ENCODE peak calls at places on chromosomes 11 and 22, in five cellular contexts. A, Q, Y, Z and X are unnamed samples.
A peak's percentile ranks its signal among the peaks of the same experiment; 100 is the strongest.

GRCh38 chr11:62855571-62856332 is 16.4 kb upstream of the WDR74 start:
- DNase-seq in A (peak; percentile 99), Q (peak; percentile 97), Y (peak; percentile 98), Z (peak; percentile 98), X (peak; percentile 98)

GRCh38 chr11:19259487-19260345 is 19.0 kb upstream of the E2F8 start:
- DNase-seq in A (peak; percentile 68), Q (peak; percentile 80), Y (peak; percentile 69), Z (peak; percentile 88), X (peak; percentile 64)

GRCh38 chr22:49871482-49871881 is 17.8 kb downstream of the ZBED4 start:
- DNase-seq in A (no peak), Q (no peak), Y (no peak), Z (no peak), X (no peak)

GRCh38 chr22:38938221-38938620 is 19.2 kb upstream of the APOBEC3A start:
- DNase-seq in A (no peak), Q (no peak), Y (no peak), Z (no peak), X (no peak)

GRCh38 chr11:31995525-31996123 is 95.2 kb upstream of the RCN1 start:
- DNase-seq in A (no peak), Q (no peak), Y (peak; percentile 14), Z (no peak), X (peak; percentile 51)

GRCh38 chr11:61627831-61628753 is 47.2 kb upstream of the SYT7 start:
- DNase-seq in A (peak; percentile 88), Q (peak; percentile 81), Y (peak; percentile 75), Z (peak; percentile 93), X (peak; percentile 41)

GRCh38 chr11:7558046-7558445 is 44.2 kb downstream of the PPFIBP2 start:
- DNase-seq in A (no peak), Q (no peak), Y (no peak), Z (no peak), X (no peak)

GRCh38 chr11:73566422-73566821 is 31.5 kb downstream of the FAM168A start:
- DNase-seq in A (no peak), Q (no peak), Y (peak; percentile 36), Z (no peak), X (no peak)

GRCh38 chr11:45209904-45210699 is 63.7 kb downstream of the PRDM11 start:
- DNase-seq in A (peak; percentile 88), Q (peak; percentile 45), Y (peak; percentile 91), Z (peak; percentile 86), X (no peak)

GRCh38 chr11:93591247-93591898 is 48.2 kb upstream of the SMCO4 start:
- DNase-seq in A (no peak), Q (no peak), Y (peak; percentile 72), Z (no peak), X (no peak)

GRCh38 chr11:73649206-73649605 is 2.8 kb downstream of the PLEKHB1 start:
- DNase-seq in A (no peak), Q (no peak), Y (no peak), Z (no peak), X (no peak)

GRCh38 chr11:74030668-74031309 is 21.9 kb upstream of the UCP3 start:
- DNase-seq in A (no peak), Q (no peak), Y (no peak), Z (no peak), X (no peak)

GRCh38 chr22:32446321-32446720 is 17.9 kb downstream of the BPIFC start:
- DNase-seq in A (no peak), Q (no peak), Y (no peak), Z (no peak), X (no peak)

GRCh38 chr11:21628641-21629040 is 564.2 kb upstream of the ANO5 start:
- DNase-seq in A (no peak), Q (no peak), Y (no peak), Z (no peak), X (no peak)

GRCh38 chr11:66115638-66116410 is 45.8 kb downstream of the PACS1 start:
- DNase-seq in A (no peak), Q (no peak), Y (peak; percentile 29), Z (no peak), X (peak; percentile 56)

GRCh38 chr11:45941285-45941684 is 18.8 kb downstream of the LARGE2 start:
- DNase-seq in A (no peak), Q (no peak), Y (no peak), Z (no peak), X (no peak)

GRCh38 chr11:35357893-35358292 is 61.5 kb downstream of the SLC1A2 start:
- DNase-seq in A (no peak), Q (no peak), Y (no peak), Z (no peak), X (peak; percentile 53)

GRCh38 chr11:35363246-35364100 is 55.9 kb downstream of the SLC1A2 start:
- DNase-seq in A (no peak), Q (no peak), Y (no peak), Z (no peak), X (no peak)

GRCh38 chr11:35359321-35360058 is 59.9 kb downstream of the SLC1A2 start:
- DNase-seq in A (no peak), Q (no peak), Y (no peak), Z (no peak), X (no peak)

GRCh38 chr11:35362571-35362980 is 56.8 kb downstream of the SLC1A2 start:
- DNase-seq in A (peak; percentile 32), Q (no peak), Y (no peak), Z (no peak), X (no peak)

DNA sequence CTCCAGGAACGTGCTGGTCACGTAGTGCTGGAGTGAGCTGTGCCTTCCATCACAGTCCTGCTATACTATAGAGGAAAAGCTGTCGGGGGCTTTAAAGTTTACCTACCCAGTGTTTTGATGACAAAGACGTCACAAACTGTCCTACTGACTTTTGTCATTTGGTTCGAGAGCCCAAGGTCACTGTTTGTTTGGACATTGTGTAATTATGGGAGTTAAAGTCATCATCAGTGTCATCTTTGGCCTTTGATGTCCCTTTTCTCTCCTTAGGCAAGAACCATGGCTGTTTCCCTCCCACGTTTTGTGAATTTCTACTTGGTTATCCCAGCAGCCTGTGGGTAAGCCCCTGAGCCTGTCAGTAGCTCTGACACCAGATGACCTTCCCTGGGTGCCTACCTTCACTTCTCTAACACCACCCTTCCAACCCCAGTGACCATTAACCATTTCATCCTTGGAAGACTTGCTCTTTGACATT is 59.3 kb downstream of the SLC1A2 start:
- DNase-seq in A (no peak), Q (no peak), Y (no peak), Z (no peak), X (no peak)
- H3K4me3 ChIP-seq in A (no peak overlapping the region), Q (no peak overlapping the region), Y (no peak overlapping the region), Z (no peak overlapping the region), X (no peak overlapping the region)

GRCh38 chr22:37484115-37485005 is 1.8 kb downstream of the MFNG start:
- DNase-seq in A (no peak), Q (peak; percentile 72), Y (no peak), Z (no peak), X (peak; percentile 57)

GRCh38 chr22:37485714-37486223 is 415 bp downstream of the MFNG start:
- DNase-seq in A (no peak), Q (no peak), Y (no peak), Z (no peak), X (no peak)

GRCh38 chr22:37486224-37486845 is at the start of gene MFNG:
- DNase-seq in A (peak; percentile 82), Q (peak; percentile 78), Y (peak; percentile 34), Z (peak; percentile 90), X (peak; percentile 78)

GRCh38 chr22:37483594-37484114 is 2.5 kb downstream of the MFNG start:
- DNase-seq in A (no peak), Q (no peak), Y (no peak), Z (no peak), X (no peak)

DNA sequence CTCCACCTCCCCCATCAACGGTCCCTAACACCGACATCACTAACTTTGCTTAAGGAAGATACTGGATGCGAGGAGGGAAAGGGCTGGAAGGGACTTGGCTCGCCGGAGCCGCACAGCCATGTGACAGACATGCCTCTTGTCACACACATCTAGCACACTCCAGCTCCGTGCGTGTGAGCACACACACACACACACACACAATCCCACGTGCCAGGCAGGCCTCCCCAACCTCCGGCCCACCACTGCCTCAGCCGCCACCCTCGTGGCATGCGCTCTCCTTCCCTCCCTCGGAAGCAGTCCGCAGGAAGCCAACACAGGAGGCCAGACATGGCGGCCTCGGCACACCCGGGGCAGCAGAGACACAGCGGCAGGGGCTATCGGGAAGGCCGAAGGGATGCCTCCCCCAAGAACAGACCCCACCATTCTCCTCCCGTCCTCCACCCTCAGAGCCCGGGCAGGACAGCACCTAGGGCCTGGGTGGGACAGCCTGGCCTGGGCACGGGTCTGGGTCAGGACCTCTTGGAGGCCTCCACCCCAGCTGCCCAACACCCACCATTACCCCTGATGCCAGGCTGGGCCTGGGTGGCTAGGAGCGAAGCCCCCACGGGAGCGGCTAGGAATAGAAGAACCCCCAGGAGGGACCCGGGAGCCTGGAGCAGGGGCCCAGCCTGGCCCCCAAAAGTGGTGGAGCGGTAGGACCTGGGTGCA is 1.0 kb downstream of the MFNG start:
- DNase-seq in A (no peak), Q (no peak), Y (no peak), Z (no peak), X (no peak)
- H3K4me3 ChIP-seq in A (no peak overlapping the region), Q (peak overlapping the region; percentile 48), Y (no peak overlapping the region), Z (no peak overlapping the region), X (peak overlapping the region; percentile 60)

GRCh38 chr11:126647735-126648134 is 292.2 kb downstream of the ST3GAL4 start:
- DNase-seq in A (no peak), Q (no peak), Y (peak; percentile 49), Z (no peak), X (no peak)
- H3K4me3 ChIP-seq in A (no peak overlapping the region), Q (no peak overlapping the region), Y (no peak overlapping the region), Z (no peak overlapping the region), X (no peak overlapping the region)

GRCh38 chr11:121466063-121466794 is 13.5 kb upstream of the SORL1-AS1 start:
- DNase-seq in A (peak; percentile 90), Q (peak; percentile 92), Y (peak; percentile 89), Z (peak; percentile 95), X (peak; percentile 97)
- H3K4me3 ChIP-seq in A (peak overlapping the region; percentile 35), Q (no peak overlapping the region), Y (no peak overlapping the region), Z (no peak overlapping the region), X (no peak overlapping the region)

DNA sequence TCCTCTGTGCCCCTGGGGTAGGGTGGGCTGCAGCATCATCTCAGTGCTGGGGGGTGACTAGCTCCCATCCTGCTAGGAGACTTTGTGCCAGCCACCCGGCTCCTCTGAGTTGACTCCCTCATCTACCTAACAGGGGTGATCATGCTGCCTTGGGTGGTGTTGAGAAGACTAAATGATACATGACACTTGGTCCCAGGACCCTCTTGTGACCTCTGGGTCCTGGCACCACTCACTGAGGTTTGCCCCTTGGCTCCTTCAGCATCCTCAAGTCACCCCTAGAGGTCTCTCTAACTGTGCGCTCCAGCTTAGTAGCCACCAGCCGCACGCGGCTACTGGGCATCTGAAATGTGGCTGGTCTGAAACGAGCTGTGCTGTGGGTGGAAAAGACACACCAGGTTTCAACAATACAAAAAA is 72.1 kb downstream of the LRRC32 start:
- DNase-seq in A (peak; percentile 76), Q (no peak), Y (peak; percentile 68), Z (peak; percentile 77), X (no peak)
- H3K4me3 ChIP-seq in A (no peak overlapping the region), Q (no peak overlapping the region), Y (no peak overlapping the region), Z (no peak overlapping the region), X (no peak overlapping the region)

GRCh38 chr22:42688914-42689275 is 31.8 kb downstream of the A4GALT start:
- DNase-seq in A (no peak), Q (no peak), Y (no peak), Z (peak; percentile 83), X (no peak)
- H3K4me3 ChIP-seq in A (no peak overlapping the region), Q (no peak overlapping the region), Y (no peak overlapping the region), Z (no peak overlapping the region), X (no peak overlapping the region)